ENCODE peak calls at places on chromosome 19, in four cellular contexts. F is transverse colon, Q is stomach, M is OCI-LY7. B is an unnamed sample. For H3K4me1, the result is how much of the 10 kb centered on the place peaks cover.

GRCh38 chr19:18759435-18760426 is 31.4 kb downstream of the COMP start:
- DNase-seq in Q (no peak), M (no peak), F (no peak), B (no peak)

GRCh38 chr19:10424011-10424637 is 3.8 kb downstream of the PDE4A start:
- DNase-seq in Q (peak), M (peak), F (peak), B (peak)

GRCh38 chr19:8080832-8081231 is 28.3 kb downstream of the CCL25 start:
- DNase-seq in M (no peak), Q (no peak), F (no peak), B (no peak)

GRCh38 chr19:16527971-16528521 is 14.2 kb downstream of the CHERP start:
- DNase-seq in Q (peak), M (peak), F (no peak), B (no peak)

GRCh38 chr19:34241513-34242337 is 12.6 kb upstream of the GARRE1 start:
- DNase-seq in Q (peak), M (peak), F (peak), B (peak)

GRCh38 chr19:47608074-47608907 is 643 bp upstream of the BICRA start:
- DNase-seq in F (peak), Q (peak), M (peak), B (peak)

GRCh38 chr19:1810439-1811160 is 1.5 kb downstream of the ATP8B3 start:
- DNase-seq in M (no peak), Q (no peak), F (no peak), B (no peak)

GRCh38 chr19:58562126-58563033 is 4.0 kb upstream of the UBE2M start:
- DNase-seq in Q (peak), F (no peak), M (no peak), B (peak)

GRCh38 chr19:24054044-24054935 is 32.7 kb upstream of the ZNF254 start:
- DNase-seq in F (no peak), M (no peak), Q (no peak), B (no peak)

GRCh38 chr19:9078651-9079050 is 8.2 kb upstream of the OR1M1 start:
- DNase-seq in Q (no peak), M (no peak), F (no peak), B (no peak)

GRCh38 chr19:35732540-35733179 is 9.6 kb downstream of the IGFLR1 start:
- DNase-seq in Q (no peak), M (no peak), F (no peak), B (no peak)

GRCh38 chr19:35549174-35549788 is 3.9 kb downstream of the TMEM147 start:
- DNase-seq in F (peak), M (peak), Q (peak), B (peak)

GRCh38 chr19:19405919-19406877 is 723 bp downstream of the GATAD2A start:
- DNase-seq in F (peak), Q (peak), M (peak), B (peak)

GRCh38 chr19:47991191-47991808 is 670 bp downstream of the BSPH1 start:
- DNase-seq in M (no peak), F (no peak), Q (no peak), B (no peak)

GRCh38 chr19:41296323-41296935 is 13.5 kb upstream of the CCDC97 start:
- DNase-seq in Q (no peak), F (peak), M (no peak), B (no peak)
- H3K4me1 ChIP-seq in Q (half or more), F (under half), M (under half), B (under half)

GRCh38 chr19:6272913-6273600 is 6.7 kb downstream of the MLLT1 start:
- DNase-seq in F (no peak), Q (no peak), M (no peak), B (no peak)

GRCh38 chr19:6274756-6275155 is 5.0 kb downstream of the MLLT1 start:
- DNase-seq in Q (no peak), M (no peak), F (no peak), B (no peak)

GRCh38 chr19:6275170-6275744 is 4.5 kb downstream of the MLLT1 start:
- DNase-seq in F (no peak), M (no peak), Q (no peak), B (no peak)

GRCh38 chr19:6272411-6272791 is 7.4 kb downstream of the MLLT1 start:
- DNase-seq in M (no peak), F (no peak), Q (no peak), B (no peak)

GRCh38 chr19:6273701-6274601 is 5.8 kb downstream of the MLLT1 start:
- DNase-seq in M (no peak), Q (peak), F (peak), B (peak)
- H3K4me3 ChIP-seq in M (no peak), Q (peak), F (no peak), B (no peak)

GRCh38 chr19:38394488-38394887 is 6.0 kb downstream of the SPRED3 start:
- DNase-seq in Q (no peak), F (no peak), M (peak), B (peak)
- H3K4me1 ChIP-seq in Q (under half), F (under half), M (under half), B (under half)

DNA sequence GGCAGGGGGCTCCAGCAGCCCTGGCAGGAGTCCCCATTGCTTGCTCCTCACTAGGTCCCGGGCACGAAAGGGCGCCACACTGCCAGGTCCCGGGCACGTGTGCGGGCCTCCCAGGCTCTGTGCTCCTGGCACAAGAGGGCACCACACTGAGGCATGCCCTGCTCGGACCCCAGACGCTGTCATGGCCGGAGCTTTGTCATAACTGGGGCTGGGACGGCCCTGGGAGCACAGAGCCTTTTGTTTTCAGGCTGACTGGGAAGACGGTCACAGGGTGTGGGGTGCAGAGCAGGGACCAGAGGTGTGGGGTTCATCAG is 7.4 kb downstream of the BSG start:
- DNase-seq in M (no peak), F (no peak), Q (no peak), B (no peak)
- H3K4me3 ChIP-seq in M (no peak), F (no peak), Q (no peak), B (no peak)